ENCODE peak calls at places on chromosomes 4 and X, in five cellular contexts. N is GM12878, B is HCT116, Z is K562, X is SK-N-SH. G is an unnamed sample.

GRCh38 chr4:16824278-16824806 is 74.1 kb downstream of the LDB2 start:
- DNase-seq in N (no peak), B (no peak), Z (no peak), X (no peak), G (no peak)

GRCh38 chr4:3648195-3648594 is 116.0 kb upstream of the LRPAP1 start:
- DNase-seq in N (no peak), B (no peak), Z (no peak), X (no peak), G (no peak)

GRCh38 chrX:110180928-110181310 is 137.0 kb downstream of the AMMECR1 start:
- DNase-seq in N (no peak), B (peak), Z (no peak), X (no peak), G (no peak)

GRCh38 chr4:6674500-6675149 is 19.1 kb upstream of the S100P start:
- DNase-seq in N (peak), B (peak), Z (peak), X (peak), G (peak)

GRCh38 chrX:97267916-97268680 is 384.4 kb downstream of the RPA4 start:
- DNase-seq in N (no peak), B (no peak), Z (no peak), X (no peak), G (no peak)

GRCh38 chrX:132875705-132876508 is 82.5 kb downstream of the HS6ST2 start:
- DNase-seq in N (no peak), B (no peak), Z (no peak), X (no peak), G (no peak)

GRCh38 chr4:174316546-174316945 is 32.8 kb downstream of the CEP44 start:
- DNase-seq in N (no peak), B (no peak), Z (no peak), X (no peak), G (no peak)

GRCh38 chr4:150207871-150208270 is 129.6 kb downstream of the DCLK2 start:
- DNase-seq in N (no peak), B (no peak), Z (no peak), X (no peak), G (no peak)

DNA sequence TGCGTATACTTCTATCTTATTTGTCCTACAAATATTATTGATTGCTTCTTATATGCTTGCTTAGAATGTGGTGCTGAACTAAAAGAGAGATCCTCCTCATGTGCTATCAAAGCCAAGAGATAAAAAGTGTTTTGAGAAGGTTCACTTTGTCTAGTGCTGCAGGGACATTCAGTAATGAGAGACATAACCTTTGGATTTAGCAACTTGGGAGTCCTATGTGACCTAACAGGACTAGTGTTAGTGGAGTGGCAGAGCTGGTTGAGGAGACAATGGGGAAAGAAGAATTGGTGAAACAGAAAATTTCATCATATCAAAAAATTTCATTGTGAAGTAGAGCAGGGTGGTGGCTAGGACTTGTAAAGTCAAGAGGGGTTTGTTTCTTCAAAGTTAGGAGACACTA is 117.0 kb downstream of the RAPGEF2 start:
- DNase-seq in N (no peak), B (no peak), Z (no peak), X (no peak), G (no peak)
- TF ChIP-seq JUND in N (no peak), B (no peak), Z (no peak), X (no peak), G (no peak)

GRCh38 chr4:40972722-40973121 is 223.0 kb downstream of the NSUN7 start:
- DNase-seq in N (no peak), B (no peak), Z (no peak), X (no peak), G (no peak)

GRCh38 chr4:40978548-40978947 is 228.8 kb downstream of the NSUN7 start:
- DNase-seq in N (no peak), B (no peak), Z (no peak), X (no peak), G (no peak)

GRCh38 chr4:40980318-40980883 is 230.6 kb downstream of the NSUN7 start:
- DNase-seq in N (no peak), B (no peak), Z (no peak), X (no peak), G (peak)

GRCh38 chr4:40971346-40971745 is 221.6 kb downstream of the NSUN7 start:
- DNase-seq in N (no peak), B (no peak), Z (no peak), X (no peak), G (no peak)

DNA sequence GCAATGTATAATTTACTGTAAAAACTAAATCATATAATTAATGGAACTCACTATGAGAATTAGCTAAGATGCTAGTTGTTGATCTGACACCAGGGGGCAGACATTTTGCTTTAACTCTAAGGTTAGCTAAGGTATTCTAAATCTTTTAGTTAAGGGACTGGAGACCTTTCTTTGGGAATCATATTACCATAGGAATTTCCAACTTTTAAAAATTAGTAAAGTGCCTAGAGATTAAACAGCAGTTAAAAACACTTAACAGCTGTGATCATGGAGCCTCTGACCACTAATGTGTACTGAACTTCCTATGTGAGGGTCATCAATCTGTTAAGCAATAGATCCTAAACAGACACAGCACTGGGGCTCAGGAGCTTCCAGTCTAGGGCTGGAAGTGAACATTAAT is 226.6 kb downstream of the NSUN7 start:
- DNase-seq in N (no peak), B (peak), Z (peak), X (peak), G (peak)
- TF ChIP-seq JUND in N (no peak), B (no peak), Z (no peak), X (no peak), G (no peak)

GRCh38 chr4:97587912-97588311 is 555.4 kb downstream of the STPG2 start:
- DNase-seq in N (no peak), B (peak), Z (no peak), X (no peak), G (no peak)
- TF ChIP-seq JUND in N (no peak), B (peak), Z (no peak), X (no peak), G (no peak)

GRCh38 chr4:66569228-66569627 is 898.9 kb upstream of the EPHA5 start:
- DNase-seq in N (no peak), B (no peak), Z (no peak), X (no peak), G (no peak)

GRCh38 chr4:66568431-66568830 is 898.1 kb upstream of the EPHA5 start:
- DNase-seq in N (no peak), B (no peak), Z (no peak), X (no peak), G (no peak)

GRCh38 chr4:66565796-66566195 is 895.5 kb upstream of the EPHA5 start:
- DNase-seq in N (no peak), B (no peak), Z (no peak), X (no peak), G (no peak)

GRCh38 chr4:66568001-66568400 is 897.7 kb upstream of the EPHA5 start:
- DNase-seq in N (no peak), B (no peak), Z (no peak), X (no peak), G (no peak)

GRCh38 chr4:66567551-66567950 is 897.3 kb upstream of the EPHA5 start:
- DNase-seq in N (no peak), B (no peak), Z (no peak), X (no peak), G (no peak)
- TF ChIP-seq JUND in N (no peak), B (no peak), Z (no peak), X (no peak), G (no peak)